ENCODE peak calls at places on chromosomes 16 and 17, in eight cellular contexts. Y is GM23338, X is cardiac fibroblast, B is DND-41, C is psoas muscle, K is keratinocyte, N is fibroblast of pulmonary artery, J is thoracic aorta. L is an unnamed sample.

GRCh38 chr17:8062807-8063483 is 24.1 kb downstream of the ALOX15B start:
- DNase-seq in Y (no peak), X (no peak), B (no peak), C (no peak), K (no peak), N (no peak), J (no peak), L (no peak)

GRCh38 chr16:66933776-66934137 is 445 bp downstream of the CIAO2B start:
- DNase-seq in Y (no peak), X (peak), B (no peak), C (no peak), K (no peak), N (no peak), J (no peak), L (peak)

GRCh38 chr17:67015001-67015400 is 29.4 kb upstream of the CACNG1 start:
- DNase-seq in Y (no peak), X (no peak), B (no peak), C (no peak), K (no peak), N (no peak), J (no peak), L (no peak)

GRCh38 chr16:80166082-80166481 is 374.7 kb upstream of the DYNLRB2 start:
- DNase-seq in Y (no peak), X (no peak), B (no peak), C (no peak), K (no peak), N (no peak), J (no peak), L (no peak)

GRCh38 chr17:2690165-2691068 is 21.1 kb downstream of the CLUH start:
- DNase-seq in Y (no peak), X (no peak), B (no peak), C (peak), K (no peak), N (no peak), J (no peak), L (no peak)

GRCh38 chr17:73228748-73229236 is 32.9 kb downstream of the CPSF4L start:
- DNase-seq in Y (peak), X (peak), B (no peak), C (peak), K (peak), N (peak), J (peak), L (peak)

GRCh38 chr17:2151634-2152033 is 96.7 kb downstream of the HIC1 start:
- DNase-seq in Y (no peak), X (no peak), B (no peak), C (no peak), K (no peak), N (no peak), J (no peak), L (no peak)

GRCh38 chr16:29745853-29746345 is at the start of gene C16orf54:
- DNase-seq in Y (peak), X (no peak), B (peak), C (peak), K (no peak), N (no peak), J (no peak), L (no peak)

GRCh38 chr17:5605452-5605851 is 21.1 kb upstream of the NLRP1 start:
- DNase-seq in Y (no peak), X (no peak), B (no peak), C (no peak), K (no peak), N (no peak), J (no peak), L (no peak)

GRCh38 chr17:16989230-16989952 is 17.5 kb upstream of the TNFRSF13B start:
- DNase-seq in Y (no peak), X (no peak), B (peak), C (peak), K (no peak), N (no peak), J (no peak), L (no peak)

GRCh38 chr17:38727661-38728220 is 2.4 kb upstream of the CISD3 start:
- DNase-seq in Y (no peak), X (no peak), B (peak), C (no peak), K (no peak), N (no peak), J (no peak), L (no peak)

GRCh38 chr16:10592611-10593010 is 12.2 kb upstream of the EMP2 start:
- DNase-seq in Y (no peak), X (no peak), B (no peak), C (no peak), K (no peak), N (no peak), J (no peak), L (no peak)

GRCh38 chr17:72971513-72971880 is 121.0 kb downstream of the SLC39A11 start:
- DNase-seq in Y (no peak), X (no peak), B (no peak), C (no peak), K (no peak), N (no peak), J (no peak), L (no peak)

GRCh38 chr17:62800580-62800979 is 7.5 kb downstream of the MARCHF10 start:
- DNase-seq in Y (peak), X (peak), B (no peak), C (no peak), K (no peak), N (peak), J (no peak), L (no peak)

GRCh38 chr16:1550061-1550460 is 16.6 kb downstream of the TMEM204 start:
- DNase-seq in Y (no peak), X (no peak), B (no peak), C (no peak), K (no peak), N (no peak), J (no peak), L (no peak)

GRCh38 chr17:44941712-44942331 is 5.8 kb downstream of the KIF18B start:
- DNase-seq in Y (no peak), X (no peak), B (no peak), C (no peak), K (no peak), N (no peak), J (no peak), L (no peak)

GRCh38 chr17:70105641-70106040 is 30.6 kb downstream of the KCNJ16 start:
- DNase-seq in Y (no peak), X (no peak), B (no peak), C (no peak), K (no peak), N (no peak), J (no peak), L (no peak)

GRCh38 chr17:82649501-82650261 is 1.4 kb upstream of the WDR45B start:
- DNase-seq in Y (no peak), X (no peak), B (no peak), C (no peak), K (no peak), N (no peak), J (no peak), L (no peak)

GRCh38 chr16:19130852-19131808 is 17.4 kb downstream of the ITPRIPL2 start:
- DNase-seq in Y (peak), X (peak), B (peak), C (peak), K (no peak), N (peak), J (no peak), L (peak)

DNA sequence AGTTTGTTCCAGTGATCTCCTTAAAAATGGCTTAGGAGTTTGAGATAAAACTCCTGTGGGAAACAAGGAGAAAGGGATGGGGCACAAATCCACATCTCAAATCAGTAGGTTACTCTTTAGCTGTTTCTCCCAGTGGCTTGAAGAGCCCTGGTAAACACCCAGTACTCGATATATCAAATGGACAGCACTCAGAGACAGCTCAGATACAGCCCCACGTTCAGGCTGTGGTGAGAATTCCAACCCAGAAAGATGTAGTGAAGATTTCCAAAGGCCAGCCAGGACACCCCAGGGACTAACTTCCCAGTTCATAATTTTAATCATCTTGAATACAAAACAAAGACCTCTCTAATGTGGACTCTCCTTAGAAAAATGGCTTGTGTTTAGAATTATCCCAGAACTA is 6.4 kb upstream of the VEZF1 start:
- DNase-seq in Y (no peak), X (no peak), B (no peak), C (no peak), K (no peak), N (no peak), J (no peak), L (no peak)
- TF ChIP-seq CTCF in Y (no peak), X (no peak), B (no peak), C (no peak), K (no peak), N (no peak), J (no peak), L (no peak)

GRCh38 chr16:49281843-49282642 is 405 bp upstream of the CBLN1 start:
- DNase-seq in Y (peak), X (peak), B (no peak), C (peak), K (no peak), N (peak), J (no peak), L (peak)
- H3K4me3 ChIP-seq in Y (peak), X (peak), B (no peak), C (peak), K (no peak), N (no peak), J (peak), L (no peak)

DNA sequence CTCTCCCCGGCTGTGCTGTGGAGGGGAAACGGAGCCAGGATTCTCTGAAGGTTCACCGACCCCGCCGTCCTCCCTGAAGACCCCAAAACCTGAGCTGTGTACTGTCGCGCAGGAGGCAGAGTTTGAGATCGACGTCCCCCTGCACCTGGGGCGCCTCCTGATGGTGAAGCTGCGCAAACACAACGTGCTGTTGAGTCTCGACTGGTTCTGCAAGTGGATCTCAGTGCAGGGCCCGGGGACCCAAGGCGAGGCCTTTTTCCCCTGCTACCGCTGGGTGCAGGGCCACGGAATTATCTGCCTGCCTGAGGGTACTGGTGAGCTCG is 62.6 kb upstream of the TEKT1 start:
- DNase-seq in Y (peak), X (peak), B (peak), C (no peak), K (no peak), N (peak), J (no peak), L (peak)
- TF ChIP-seq CTCF in Y (peak), X (peak), B (peak), C (peak), K (peak), N (peak), J (no peak), L (peak)

DNA sequence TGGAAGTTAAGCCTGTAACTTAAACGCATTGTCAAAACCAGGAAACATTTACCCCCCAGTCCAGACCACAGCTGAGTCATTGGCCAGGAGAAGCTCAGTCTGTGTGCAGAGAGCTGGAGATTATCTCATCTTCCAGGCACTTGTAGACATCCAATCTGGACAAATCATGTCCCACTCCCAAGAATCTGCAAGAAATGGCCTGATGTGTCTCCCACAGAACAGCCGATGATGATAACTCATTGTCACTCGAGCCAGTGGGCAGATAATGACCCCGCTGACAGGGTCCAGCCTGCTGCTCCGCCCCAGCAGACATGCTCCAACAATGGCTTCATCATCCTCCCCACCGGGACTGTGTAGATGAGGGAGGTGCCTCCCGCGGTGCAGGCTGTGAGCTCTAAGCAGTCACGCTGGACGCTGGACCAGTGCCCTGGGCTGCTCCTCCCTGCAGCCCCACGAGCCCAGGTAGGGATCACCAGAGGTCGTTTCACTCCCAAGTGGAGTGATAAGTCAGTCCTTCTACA is 322.5 kb downstream of the C16orf95 start:
- DNase-seq in Y (no peak), X (peak), B (no peak), C (no peak), K (no peak), N (peak), J (no peak), L (peak)
- H3K4me3 ChIP-seq in Y (no peak), X (peak), B (no peak), C (no peak), K (no peak), N (no peak), J (no peak), L (peak)

GRCh38 chr16:13839577-13839976 is 80.4 kb upstream of the ERCC4 start:
- DNase-seq in Y (no peak), X (no peak), B (no peak), C (no peak), K (no peak), N (no peak), J (no peak), L (no peak)
- TF ChIP-seq CTCF in Y (peak), X (no peak), B (peak), C (no peak), K (no peak), N (no peak), J (no peak), L (no peak)

L was measured in fibroblast of mammary gland.